ENCODE peak calls at places on chromosomes 11 and 22, in seven cellular contexts. One of them, this sample, is unnamed.

GRCh38 chr22:48548391-48548790 is 1279.3 kb downstream of the BRD1 start:
- DNase-seq in cardiac muscle cell: no peak
- DNase-seq in heart right ventricle: no peak
- DNase-seq in HCT116: no peak
- DNase-seq in upper lobe of left lung: no peak
- DNase-seq in upper lobe of right lung: no peak
- DNase-seq in HAP-1: no peak
- DNase-seq in this sample: no peak

GRCh38 chr11:62957147-62957546 is 27.6 kb downstream of the SLC22A6 start:
- DNase-seq in cardiac muscle cell: no peak
- DNase-seq in heart right ventricle: no peak
- DNase-seq in HCT116: no peak
- DNase-seq in upper lobe of left lung: no peak
- DNase-seq in upper lobe of right lung: no peak
- DNase-seq in HAP-1: no peak
- DNase-seq in this sample: no peak

GRCh38 chr11:1038921-1039320 is 2.4 kb upstream of the MUC6 start:
- DNase-seq in cardiac muscle cell: no peak
- DNase-seq in heart right ventricle: no peak
- DNase-seq in HCT116: no peak
- DNase-seq in upper lobe of left lung: peak; percentile 56
- DNase-seq in upper lobe of right lung: no peak
- DNase-seq in HAP-1: no peak
- DNase-seq in this sample: no peak

GRCh38 chr11:9982127-9982795 is 311.8 kb downstream of the SBF2 start:
- DNase-seq in cardiac muscle cell: no peak
- DNase-seq in heart right ventricle: no peak
- DNase-seq in HCT116: no peak
- DNase-seq in upper lobe of left lung: no peak
- DNase-seq in upper lobe of right lung: no peak
- DNase-seq in HAP-1: no peak
- DNase-seq in this sample: no peak

GRCh38 chr11:57482782-57483569 is 22.6 kb downstream of the RTN4RL2 start:
- DNase-seq in cardiac muscle cell: peak; percentile 74
- DNase-seq in heart right ventricle: no peak
- DNase-seq in HCT116: no peak
- DNase-seq in upper lobe of left lung: peak; percentile 92
- DNase-seq in upper lobe of right lung: peak; percentile 74
- DNase-seq in HAP-1: no peak
- DNase-seq in this sample: peak; percentile 36

GRCh38 chr11:61083601-61084147 is 18.6 kb upstream of the CD5 start:
- DNase-seq in cardiac muscle cell: no peak
- DNase-seq in heart right ventricle: no peak
- DNase-seq in HCT116: no peak
- DNase-seq in upper lobe of left lung: no peak
- DNase-seq in upper lobe of right lung: no peak
- DNase-seq in HAP-1: no peak
- DNase-seq in this sample: peak; percentile 69

GRCh38 chr11:1938343-1939005 is 8.7 kb upstream of the MRPL23 start:
- DNase-seq in cardiac muscle cell: no peak
- DNase-seq in heart right ventricle: no peak
- DNase-seq in HCT116: no peak
- DNase-seq in upper lobe of left lung: peak; percentile 72
- DNase-seq in upper lobe of right lung: peak; percentile 62
- DNase-seq in HAP-1: no peak
- DNase-seq in this sample: no peak

GRCh38 chr11:120272303-120272702 is 32.4 kb downstream of the POU2F3 start:
- DNase-seq in cardiac muscle cell: no peak
- DNase-seq in heart right ventricle: no peak
- DNase-seq in HCT116: no peak
- DNase-seq in upper lobe of left lung: no peak
- DNase-seq in upper lobe of right lung: no peak
- DNase-seq in HAP-1: no peak
- DNase-seq in this sample: no peak

GRCh38 chr11:88357323-88358039 is 19.9 kb upstream of the CTSC start:
- DNase-seq in cardiac muscle cell: no peak
- DNase-seq in heart right ventricle: no peak
- DNase-seq in HCT116: no peak
- DNase-seq in upper lobe of left lung: no peak
- DNase-seq in upper lobe of right lung: no peak
- DNase-seq in HAP-1: peak; percentile 46
- DNase-seq in this sample: no peak

GRCh38 chr22:40463727-40464126 is 93.3 kb downstream of the SGSM3 start:
- DNase-seq in cardiac muscle cell: no peak
- DNase-seq in heart right ventricle: no peak
- DNase-seq in HCT116: no peak
- DNase-seq in upper lobe of left lung: no peak
- DNase-seq in upper lobe of right lung: no peak
- DNase-seq in HAP-1: no peak
- DNase-seq in this sample: no peak

GRCh38 chr11:116176484-116177005 is 596.2 kb downstream of the BUD13 start:
- DNase-seq in cardiac muscle cell: no peak
- DNase-seq in heart right ventricle: no peak
- DNase-seq in HCT116: no peak
- DNase-seq in upper lobe of left lung: no peak
- DNase-seq in upper lobe of right lung: no peak
- DNase-seq in HAP-1: no peak
- DNase-seq in this sample: no peak

GRCh38 chr11:65290448-65291165 is 24.1 kb upstream of the CDC42EP2 start:
- DNase-seq in cardiac muscle cell: peak; percentile 62
- DNase-seq in heart right ventricle: peak; percentile 95
- DNase-seq in HCT116: no peak
- DNase-seq in upper lobe of left lung: no peak
- DNase-seq in upper lobe of right lung: peak; percentile 91
- DNase-seq in HAP-1: no peak
- DNase-seq in this sample: no peak

GRCh38 chr11:79920480-79920879 is 479.6 kb upstream of the TENM4 start:
- DNase-seq in cardiac muscle cell: no peak
- DNase-seq in heart right ventricle: no peak
- DNase-seq in HCT116: no peak
- DNase-seq in upper lobe of left lung: no peak
- DNase-seq in upper lobe of right lung: no peak
- DNase-seq in HAP-1: no peak
- DNase-seq in this sample: no peak

GRCh38 chr11:131823772-131824171 is 453.4 kb downstream of the NTM start:
- DNase-seq in cardiac muscle cell: no peak
- DNase-seq in heart right ventricle: no peak
- DNase-seq in HCT116: no peak
- DNase-seq in upper lobe of left lung: no peak
- DNase-seq in upper lobe of right lung: no peak
- DNase-seq in HAP-1: no peak
- DNase-seq in this sample: no peak

GRCh38 chr11:78655561-78655960 is 80.9 kb upstream of the NARS2 start:
- DNase-seq in cardiac muscle cell: no peak
- DNase-seq in heart right ventricle: no peak
- DNase-seq in HCT116: no peak
- DNase-seq in upper lobe of left lung: no peak
- DNase-seq in upper lobe of right lung: no peak
- DNase-seq in HAP-1: no peak
- DNase-seq in this sample: no peak

GRCh38 chr11:130179396-130180306 is 20.1 kb downstream of the ST14 start:
- DNase-seq in cardiac muscle cell: no peak
- DNase-seq in heart right ventricle: peak; percentile 23
- DNase-seq in HCT116: no peak
- DNase-seq in upper lobe of left lung: no peak
- DNase-seq in upper lobe of right lung: no peak
- DNase-seq in HAP-1: no peak
- DNase-seq in this sample: no peak

GRCh38 chr11:123304828-123305530 is 109.9 kb upstream of the CLMP start:
- DNase-seq in cardiac muscle cell: no peak
- DNase-seq in heart right ventricle: no peak
- DNase-seq in HCT116: no peak
- DNase-seq in upper lobe of left lung: no peak
- DNase-seq in upper lobe of right lung: no peak
- DNase-seq in HAP-1: no peak
- DNase-seq in this sample: no peak

GRCh38 chr22:39655736-39656285 is 85.3 kb downstream of the CACNA1I start:
- DNase-seq in cardiac muscle cell: no peak
- DNase-seq in heart right ventricle: no peak
- DNase-seq in HCT116: no peak
- DNase-seq in upper lobe of left lung: no peak
- DNase-seq in upper lobe of right lung: no peak
- DNase-seq in HAP-1: no peak
- DNase-seq in this sample: no peak

GRCh38 chr11:38136887-38137286 is 1538.9 kb upstream of the RAG2 start:
- DNase-seq in cardiac muscle cell: no peak
- DNase-seq in heart right ventricle: no peak
- DNase-seq in HCT116: no peak
- DNase-seq in upper lobe of left lung: no peak
- DNase-seq in upper lobe of right lung: no peak
- DNase-seq in HAP-1: no peak
- DNase-seq in this sample: no peak

GRCh38 chr11:95922536-95923440 is 1.1 kb downstream of the MTMR2 start:
- DNase-seq in cardiac muscle cell: no peak
- DNase-seq in heart right ventricle: no peak
- DNase-seq in HCT116: no peak
- DNase-seq in upper lobe of left lung: no peak
- DNase-seq in upper lobe of right lung: no peak
- DNase-seq in HAP-1: peak; percentile 26
- DNase-seq in this sample: no peak

GRCh38 chr11:288328-289144 is at the start of gene PGGHG:
- DNase-seq in cardiac muscle cell: peak; percentile 78
- DNase-seq in heart right ventricle: peak; percentile 82
- DNase-seq in HCT116: no peak
- DNase-seq in upper lobe of left lung: peak; percentile 96
- DNase-seq in upper lobe of right lung: peak; percentile 91
- DNase-seq in HAP-1: peak; percentile 35
- DNase-seq in this sample: peak; percentile 37

GRCh38 chr11:91788764-91789163 is 435.9 kb upstream of the FAT3 start:
- DNase-seq in cardiac muscle cell: no peak
- DNase-seq in heart right ventricle: no peak
- DNase-seq in HCT116: no peak
- DNase-seq in upper lobe of left lung: no peak
- DNase-seq in upper lobe of right lung: no peak
- DNase-seq in HAP-1: no peak
- DNase-seq in this sample: no peak

GRCh38 chr11:91778758-91779157 is 445.9 kb upstream of the FAT3 start:
- DNase-seq in cardiac muscle cell: no peak
- DNase-seq in heart right ventricle: no peak
- DNase-seq in HCT116: no peak
- DNase-seq in upper lobe of left lung: no peak
- DNase-seq in upper lobe of right lung: no peak
- DNase-seq in HAP-1: no peak
- DNase-seq in this sample: no peak

DNA sequence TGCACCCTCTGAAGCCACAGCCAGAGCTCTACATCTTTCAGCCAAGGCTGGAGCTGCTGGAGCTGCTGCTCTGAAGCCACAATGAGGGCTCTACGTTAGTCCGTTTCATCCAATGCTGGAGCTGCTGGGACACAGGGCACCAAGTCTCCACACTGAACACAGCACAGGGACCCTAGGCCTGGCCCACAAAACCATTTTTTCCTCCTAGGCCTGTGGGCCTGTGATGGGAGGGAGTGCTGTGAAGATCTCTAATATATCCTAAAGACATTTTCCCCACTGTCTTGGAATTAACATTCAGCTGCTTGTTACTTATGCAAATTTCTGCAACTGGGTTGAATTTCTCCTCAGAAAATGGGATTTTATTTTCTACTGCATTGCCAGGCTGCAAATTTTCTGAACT is 441.4 kb upstream of the FAT3 start:
- DNase-seq in cardiac muscle cell: no peak
- DNase-seq in heart right ventricle: no peak
- DNase-seq in HCT116: no peak
- DNase-seq in upper lobe of left lung: no peak
- DNase-seq in upper lobe of right lung: no peak
- DNase-seq in HAP-1: no peak
- DNase-seq in this sample: no peak
- H3K9me3 ChIP-seq in cardiac muscle cell: no peaks in the 10 kb centered on the region
- H3K9me3 ChIP-seq in heart right ventricle: no peaks in the 10 kb centered on the region
- H3K9me3 ChIP-seq in HCT116: peaks cover 3% of the 10 kb centered on the region
- H3K9me3 ChIP-seq in upper lobe of left lung: no peaks in the 10 kb centered on the region
- H3K9me3 ChIP-seq in upper lobe of right lung: no peaks in the 10 kb centered on the region
- H3K9me3 ChIP-seq in HAP-1: no peaks in the 10 kb centered on the region
- H3K9me3 ChIP-seq in this sample: peaks cover 5% of the 10 kb centered on the region

GRCh38 chr11:70489276-70489675 is 90.9 kb downstream of the CTTN start:
- DNase-seq in cardiac muscle cell: no peak
- DNase-seq in heart right ventricle: no peak
- DNase-seq in HCT116: no peak
- DNase-seq in upper lobe of left lung: no peak
- DNase-seq in upper lobe of right lung: peak; percentile 32
- DNase-seq in HAP-1: no peak
- DNase-seq in this sample: no peak
- H3K9me3 ChIP-seq in cardiac muscle cell: no peaks in the 10 kb centered on the region
- H3K9me3 ChIP-seq in heart right ventricle: peaks cover 4% of the 10 kb centered on the region
- H3K9me3 ChIP-seq in HCT116: peaks cover 12% of the 10 kb centered on the region
- H3K9me3 ChIP-seq in upper lobe of left lung: no peaks in the 10 kb centered on the region
- H3K9me3 ChIP-seq in upper lobe of right lung: no peaks in the 10 kb centered on the region
- H3K9me3 ChIP-seq in HAP-1: no peaks in the 10 kb centered on the region
- H3K9me3 ChIP-seq in this sample: no peaks in the 10 kb centered on the region

GRCh38 chr11:99640671-99641070 is 619.9 kb downstream of the CNTN5 start:
- DNase-seq in cardiac muscle cell: no peak
- DNase-seq in heart right ventricle: no peak
- DNase-seq in HCT116: no peak
- DNase-seq in upper lobe of left lung: no peak
- DNase-seq in upper lobe of right lung: no peak
- DNase-seq in HAP-1: no peak
- DNase-seq in this sample: no peak

GRCh38 chr11:99632969-99633368 is 612.2 kb downstream of the CNTN5 start:
- DNase-seq in cardiac muscle cell: no peak
- DNase-seq in heart right ventricle: no peak
- DNase-seq in HCT116: no peak
- DNase-seq in upper lobe of left lung: no peak
- DNase-seq in upper lobe of right lung: no peak
- DNase-seq in HAP-1: no peak
- DNase-seq in this sample: no peak

GRCh38 chr11:99634581-99634980 is 613.8 kb downstream of the CNTN5 start:
- DNase-seq in cardiac muscle cell: no peak
- DNase-seq in heart right ventricle: no peak
- DNase-seq in HCT116: no peak
- DNase-seq in upper lobe of left lung: no peak
- DNase-seq in upper lobe of right lung: no peak
- DNase-seq in HAP-1: no peak
- DNase-seq in this sample: no peak

DNA sequence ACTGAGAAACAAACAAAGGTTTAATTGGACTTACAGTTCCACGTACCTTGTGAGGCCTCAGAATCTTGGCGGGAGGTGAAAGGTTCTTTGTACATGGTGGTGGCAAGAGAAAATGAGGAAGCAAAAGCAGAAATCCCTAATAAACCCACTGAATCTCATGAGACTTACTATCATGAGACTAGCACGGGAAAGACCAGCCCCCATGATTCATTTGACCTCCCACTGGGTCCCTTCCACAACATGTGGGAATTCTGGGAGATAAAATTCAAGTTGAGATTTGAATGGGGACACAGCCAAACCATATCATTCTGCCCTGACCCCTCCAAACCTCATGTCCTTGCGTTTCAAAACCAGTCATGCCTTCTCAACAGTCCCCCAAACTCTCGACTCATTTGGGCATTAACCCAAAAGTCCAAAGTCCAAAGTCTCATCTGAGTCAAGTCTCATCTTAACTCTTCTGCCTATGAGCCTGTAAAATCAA is 617.4 kb downstream of the CNTN5 start:
- DNase-seq in cardiac muscle cell: no peak
- DNase-seq in heart right ventricle: no peak
- DNase-seq in HCT116: no peak
- DNase-seq in upper lobe of left lung: no peak
- DNase-seq in upper lobe of right lung: no peak
- DNase-seq in HAP-1: no peak
- DNase-seq in this sample: no peak
- H3K9me3 ChIP-seq in cardiac muscle cell: no peaks in the 10 kb centered on the region
- H3K9me3 ChIP-seq in heart right ventricle: no peaks in the 10 kb centered on the region
- H3K9me3 ChIP-seq in HCT116: no peaks in the 10 kb centered on the region
- H3K9me3 ChIP-seq in upper lobe of left lung: no peaks in the 10 kb centered on the region
- H3K9me3 ChIP-seq in upper lobe of right lung: no peaks in the 10 kb centered on the region
- H3K9me3 ChIP-seq in HAP-1: no peaks in the 10 kb centered on the region
- H3K9me3 ChIP-seq in this sample: no peaks in the 10 kb centered on the region

GRCh38 chr11:97574976-97575665 is 1185.3 kb downstream of the JRKL start:
- DNase-seq in cardiac muscle cell: no peak
- DNase-seq in heart right ventricle: no peak
- DNase-seq in HCT116: no peak
- DNase-seq in upper lobe of left lung: no peak
- DNase-seq in upper lobe of right lung: no peak
- DNase-seq in HAP-1: no peak
- DNase-seq in this sample: no peak
- H3K9me3 ChIP-seq in cardiac muscle cell: no peaks in the 10 kb centered on the region
- H3K9me3 ChIP-seq in heart right ventricle: no peaks in the 10 kb centered on the region
- H3K9me3 ChIP-seq in HCT116: peaks cover 4% of the 10 kb centered on the region
- H3K9me3 ChIP-seq in upper lobe of left lung: no peaks in the 10 kb centered on the region
- H3K9me3 ChIP-seq in upper lobe of right lung: no peaks in the 10 kb centered on the region
- H3K9me3 ChIP-seq in HAP-1: no peaks in the 10 kb centered on the region
- H3K9me3 ChIP-seq in this sample: no peaks in the 10 kb centered on the region

This sample was measured in effector memory CD4-positive, alpha-beta T cell.